ENCODE peak calls at places on chromosomes 6 and 20, in ten cellular contexts. S, V, Y, L, J, X, R, K, G and I are unnamed samples.
A peak's percentile ranks its signal among the peaks of the same experiment; 100 is the strongest.

GRCh38 chr6:143267740-143268139 is 182.8 kb downstream of the ADAT2 start:
- DNase-seq in R (no peak), V (no peak), G (no peak), L (no peak), J (no peak), S (no peak), K (no peak), X (no peak), Y (no peak), I (no peak)

GRCh38 chr20:46430921-46431712 is 24.7 kb upstream of the ELMO2 start:
- DNase-seq in J (no peak), X (no peak), R (no peak), L (no peak), K (no peak), Y (no peak), S (no peak), G (no peak), V (no peak), I (no peak)

GRCh38 chr6:129353067-129353466 is 356.9 kb downstream of the ARHGAP18 start:
- DNase-seq in Y (no peak), G (peak; percentile 85), R (no peak), S (no peak), X (no peak), V (peak; percentile 19), L (no peak), K (no peak), J (no peak), I (peak; percentile 61)

GRCh38 chr6:137927777-137928218 is 60.7 kb downstream of the TNFAIP3 start:
- DNase-seq in V (no peak), X (peak; percentile 4), Y (peak; percentile 60), G (no peak), R (no peak), L (no peak), K (peak; percentile 43), S (no peak), J (peak; percentile 99), I (no peak)

GRCh38 chr20:16212790-16213189 is 360.5 kb downstream of the KIF16B start:
- DNase-seq in V (no peak), Y (no peak), K (no peak), L (no peak), X (no peak), S (no peak), G (no peak), J (no peak), R (no peak), I (no peak)

GRCh38 chr20:44959082-44959895 is 908 bp downstream of the TOMM34 start:
- DNase-seq in R (no peak), X (peak; percentile 66), V (no peak), L (no peak), Y (peak; percentile 79), G (no peak), K (peak; percentile 76), J (no peak), S (no peak), I (peak; percentile 94)

GRCh38 chr6:56511591-56511990 is 131.1 kb downstream of the DST start:
- DNase-seq in S (no peak), L (no peak), R (no peak), J (no peak), G (no peak), V (no peak), X (no peak), K (no peak), Y (no peak), I (no peak)

GRCh38 chr20:47159166-47159565 is 197.3 kb downstream of the ZMYND8 start:
- DNase-seq in K (no peak), V (no peak), R (no peak), X (no peak), G (no peak), L (no peak), J (no peak), Y (no peak), S (no peak), I (no peak)

GRCh38 chr6:79173378-79173777 is 61.1 kb downstream of the HMGN3 start:
- DNase-seq in J (peak; percentile 5), K (peak; percentile 8), G (no peak), X (no peak), Y (no peak), S (no peak), L (no peak), R (no peak), V (no peak), I (no peak)

GRCh38 chr6:125746731-125747588 is 2.5 kb upstream of the HEY2 start:
- DNase-seq in K (peak; percentile 76), Y (peak; percentile 45), J (peak; percentile 86), G (no peak), L (peak; percentile 52), R (peak; percentile 28), X (peak; percentile 25), S (peak; percentile 71), V (peak; percentile 82), I (peak; percentile 69)

GRCh38 chr6:168700880-168701279 is 259.9 kb downstream of the SMOC2 start:
- DNase-seq in G (peak; percentile 70), V (no peak), K (no peak), X (peak; percentile 60), J (no peak), S (no peak), L (no peak), R (no peak), Y (no peak), I (no peak)

GRCh38 chr6:15876406-15876805 is 213.6 kb upstream of the DTNBP1 start:
- DNase-seq in L (no peak), R (no peak), J (no peak), G (no peak), S (no peak), K (peak; percentile 14), V (no peak), X (no peak), Y (peak; percentile 9), I (peak; percentile 94)

GRCh38 chr6:16174368-16175078 is 45.6 kb downstream of the MYLIP start:
- DNase-seq in K (no peak), J (no peak), G (no peak), S (no peak), Y (no peak), X (no peak), L (no peak), V (no peak), R (no peak), I (no peak)

GRCh38 chr6:41071501-41071922 is 644 bp downstream of the OARD1 start:
- DNase-seq in K (no peak), G (no peak), J (no peak), X (no peak), Y (no peak), L (no peak), S (no peak), R (no peak), V (no peak), I (peak; percentile 76)

GRCh38 chr6:116101298-116101718 is 655 bp downstream of the NT5DC1 start:
- DNase-seq in X (no peak), V (no peak), R (no peak), K (no peak), J (no peak), Y (no peak), S (no peak), G (no peak), L (no peak), I (no peak)

GRCh38 chr6:121698617-121699016 is 263.2 kb downstream of the GJA1 start:
- DNase-seq in X (no peak), S (no peak), K (no peak), J (no peak), L (no peak), Y (no peak), G (no peak), R (no peak), V (no peak), I (no peak)
- H3K4me3 ChIP-seq in X (no peak overlapping the region), S (no peak overlapping the region), K (no peak overlapping the region), J (no peak overlapping the region), L (no peak overlapping the region), Y (no peak overlapping the region), G (no peak overlapping the region), R (no peak overlapping the region), V (no peak overlapping the region), I (no peak overlapping the region)

GRCh38 chr6:90294008-90294511 is 2.6 kb downstream of the BACH2 start:
- DNase-seq in J (no peak), S (no peak), V (no peak), X (no peak), K (no peak), G (no peak), L (no peak), Y (no peak), R (no peak), I (no peak)
- H3K4me3 ChIP-seq in J (peak overlapping the region; percentile 73), S (no peak overlapping the region), V (no peak overlapping the region), X (no peak overlapping the region), K (no peak overlapping the region), G (no peak overlapping the region), L (no peak overlapping the region), Y (no peak overlapping the region), R (no peak overlapping the region), I (no peak overlapping the region)

GRCh38 chr20:32189123-32189410 is 18.5 kb downstream of the PLAGL2 start:
- DNase-seq in L (no peak), V (no peak), K (no peak), Y (no peak), J (no peak), X (no peak), G (no peak), S (no peak), R (no peak), I (no peak)
- H3K4me3 ChIP-seq in L (no peak overlapping the region), V (no peak overlapping the region), K (no peak overlapping the region), Y (no peak overlapping the region), J (no peak overlapping the region), X (no peak overlapping the region), G (no peak overlapping the region), S (peak overlapping the region; percentile 51), R (no peak overlapping the region), I (no peak overlapping the region)

GRCh38 chr6:5663739-5664138 is 343.0 kb downstream of the NRN1 start:
- DNase-seq in J (no peak), V (no peak), S (no peak), R (no peak), L (no peak), G (no peak), X (no peak), Y (no peak), K (no peak), I (no peak)

GRCh38 chr6:5660772-5661171 is 346.0 kb downstream of the NRN1 start:
- DNase-seq in V (no peak), Y (no peak), R (no peak), X (no peak), G (no peak), L (no peak), K (no peak), J (no peak), S (no peak), I (no peak)

GRCh38 chr6:5663256-5663655 is 343.5 kb downstream of the NRN1 start:
- DNase-seq in J (no peak), R (no peak), K (no peak), L (no peak), V (no peak), Y (peak; percentile 9), G (no peak), S (no peak), X (no peak), I (no peak)

GRCh38 chr6:5665173-5665572 is 341.6 kb downstream of the NRN1 start:
- DNase-seq in Y (no peak), X (no peak), V (no peak), J (peak; percentile 81), L (no peak), R (no peak), K (no peak), G (no peak), S (no peak), I (no peak)

DNA sequence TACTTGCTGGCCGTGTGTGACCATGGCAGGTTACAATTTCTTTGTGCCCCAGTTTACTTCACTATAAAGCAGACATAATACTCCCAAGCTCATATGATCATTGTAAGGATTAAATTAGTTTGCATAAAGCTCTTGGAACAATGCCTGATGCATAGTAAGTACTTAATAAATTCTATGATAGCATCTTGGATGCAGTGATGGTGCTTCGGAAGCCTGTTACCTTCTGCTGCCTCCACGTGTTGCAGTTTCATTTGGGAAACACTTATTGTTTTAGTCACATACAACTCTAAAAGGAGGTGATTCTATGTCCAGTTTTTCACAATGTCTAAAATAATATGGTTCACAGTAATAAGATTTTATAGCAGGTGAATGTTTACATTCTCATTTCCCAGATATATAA is 343.9 kb downstream of the NRN1 start:
- DNase-seq in G (no peak), Y (no peak), X (no peak), V (no peak), J (no peak), K (no peak), R (no peak), S (no peak), L (no peak), I (no peak)
- H3K4me3 ChIP-seq in G (no peak overlapping the region), Y (no peak overlapping the region), X (no peak overlapping the region), V (no peak overlapping the region), J (no peak overlapping the region), K (no peak overlapping the region), R (no peak overlapping the region), S (no peak overlapping the region), L (no peak overlapping the region), I (no peak overlapping the region)